ENCODE peak calls at places on chromosomes 16 and 17, in seven cellular contexts. H, L, X, O, U, Z and P are unnamed samples. For H3K4me1, the result is how much of the 10 kb centered on the place peaks cover.

GRCh38 chr16:11004351-11004750 is 60.0 kb downstream of the CLEC16A start:
- DNase-seq in L (no peak), U (no peak), O (no peak), H (peak), X (no peak), Z (no peak), P (no peak)

GRCh38 chr17:16406742-16407674 is 8.4 kb upstream of the TRPV2 start:
- DNase-seq in H (no peak), X (peak), Z (peak), O (peak), U (peak), L (peak), P (peak)

GRCh38 chr17:48055531-48056245 is 7.5 kb downstream of the NFE2L1 start:
- DNase-seq in U (peak), Z (no peak), L (peak), O (no peak), X (peak), H (peak), P (peak)

GRCh38 chr16:62363451-62363850 is 327.2 kb upstream of the CDH8 start:
- DNase-seq in Z (no peak), U (peak), L (peak), H (no peak), O (no peak), X (peak), P (peak)

GRCh38 chr16:8753411-8754054 is 43.9 kb downstream of the TMEM186 start:
- DNase-seq in H (no peak), U (no peak), O (no peak), Z (no peak), L (no peak), X (no peak), P (no peak)

GRCh38 chr17:31815212-31815611 is 43.8 kb downstream of the COPRS start:
- DNase-seq in O (no peak), X (no peak), L (no peak), U (no peak), H (no peak), Z (peak), P (no peak)

GRCh38 chr17:45824475-45824874 is 20.2 kb upstream of the SPPL2C start:
- DNase-seq in L (peak), H (no peak), Z (no peak), U (no peak), O (no peak), X (peak), P (no peak)

GRCh38 chr17:62740066-62740465 is 68.0 kb downstream of the MARCHF10 start:
- DNase-seq in Z (peak), H (peak), O (no peak), X (peak), L (peak), U (no peak), P (peak)

DNA sequence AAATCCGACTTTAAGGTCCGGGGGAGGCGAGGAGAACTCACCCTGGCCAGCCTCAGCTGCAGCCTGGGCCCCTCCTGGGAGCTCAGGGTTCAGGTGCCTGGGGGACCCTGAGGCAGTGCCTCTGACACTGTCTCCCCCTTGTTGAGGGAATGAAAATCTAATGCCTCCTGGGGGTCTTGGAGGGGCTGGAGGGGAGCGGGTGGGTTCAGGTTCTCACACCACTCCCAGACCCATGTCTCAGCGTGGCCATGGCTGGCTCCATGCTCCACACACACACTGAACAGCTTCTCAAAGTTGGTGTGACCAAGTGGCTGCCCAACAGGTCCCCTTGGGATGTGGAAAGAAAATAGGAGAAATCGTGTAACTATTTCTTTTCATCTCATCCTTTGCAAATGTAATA is 903 bp upstream of the PRCD start:
- DNase-seq in Z (no peak), X (no peak), U (no peak), H (no peak), O (no peak), L (no peak), P (no peak)
- H3K4me1 ChIP-seq in Z (under half), X (under half), U (under half), H (under half), O (under half), L (under half), P (under half)

GRCh38 chr17:12955521-12955920 is 62.3 kb downstream of the ELAC2 start:
- DNase-seq in X (no peak), H (no peak), Z (no peak), L (no peak), U (no peak), O (no peak), P (no peak)
- H3K23ac ChIP-seq in X (no peak), H (no peak), Z (no peak), L (no peak), U (no peak), O (no peak), P (no peak)

DNA sequence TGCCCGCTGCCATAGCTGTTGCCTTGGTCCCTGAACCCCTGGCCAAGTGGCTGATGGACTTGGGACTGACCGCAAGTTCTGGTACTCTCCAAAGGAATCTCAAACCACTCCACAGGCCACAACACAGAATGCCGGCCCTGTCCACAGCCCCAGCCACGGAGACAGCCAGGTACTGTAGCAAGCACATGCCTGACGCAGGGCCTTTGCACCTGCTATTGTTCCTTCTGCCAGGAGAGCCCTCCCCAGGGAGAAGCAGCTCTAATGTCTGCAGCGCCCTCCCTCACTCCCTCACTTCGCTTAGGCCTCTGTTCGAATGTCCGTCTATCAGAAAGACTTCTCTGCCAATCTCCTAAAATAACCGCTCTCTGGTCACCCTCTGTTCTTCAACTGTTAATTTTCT is 15.4 kb downstream of the RTN4RL1 start:
- DNase-seq in U (no peak), X (no peak), O (no peak), Z (no peak), L (no peak), H (no peak), P (no peak)
- H3K4me1 ChIP-seq in U (under half), X (under half), O (under half), Z (under half), L (under half), H (under half), P (under half)

DNA sequence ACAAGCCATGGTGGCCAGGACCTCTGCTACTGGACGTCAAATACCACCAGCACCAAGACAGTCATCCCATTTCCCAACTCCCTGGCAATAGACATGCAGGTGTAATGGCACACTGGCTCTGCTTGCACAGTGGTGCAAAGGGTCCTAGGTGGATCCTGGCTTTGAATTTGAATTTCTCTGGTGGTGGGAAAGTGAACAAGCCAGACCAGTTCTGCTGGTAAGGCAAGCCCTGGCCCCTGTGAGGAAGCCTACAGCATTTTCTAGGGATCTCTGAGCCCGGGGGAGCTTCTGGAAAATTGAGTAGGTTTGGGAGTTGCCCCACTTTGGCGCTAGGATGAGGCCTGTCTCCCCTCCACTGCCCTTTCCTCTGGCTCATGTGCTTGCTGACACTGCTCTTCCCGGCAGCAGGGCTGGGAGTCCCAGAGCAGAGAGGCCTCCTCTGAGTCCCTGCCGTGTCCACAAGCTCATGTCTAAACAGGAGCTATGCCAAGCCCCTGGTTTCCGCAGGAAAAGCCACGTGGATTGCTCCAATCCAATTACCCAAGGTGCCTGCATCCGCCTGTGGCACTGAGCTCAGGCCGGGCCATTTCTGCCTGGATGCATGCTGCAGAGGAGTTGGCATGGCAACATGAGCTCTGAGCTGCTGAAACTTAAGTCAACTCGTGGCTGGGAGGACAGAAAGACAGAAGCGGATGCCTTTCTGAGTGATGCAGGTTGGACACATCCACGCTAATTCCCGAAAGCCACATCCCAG is 67.0 kb downstream of the PRMT7 start:
- DNase-seq in O (no peak), X (no peak), L (no peak), U (no peak), H (no peak), Z (peak), P (no peak)
- H3K23ac ChIP-seq in O (peak), X (no peak), L (no peak), U (no peak), H (no peak), Z (no peak), P (no peak)

GRCh38 chr16:51035110-51035498 is 116.0 kb downstream of the SALL1 start:
- DNase-seq in U (no peak), O (no peak), X (no peak), H (no peak), L (peak), Z (no peak), P (peak)

GRCh38 chr16:51035711-51036110 is 115.4 kb downstream of the SALL1 start:
- DNase-seq in Z (no peak), H (no peak), L (no peak), U (no peak), X (no peak), O (no peak), P (no peak)

GRCh38 chr16:51025588-51026290 is 125.3 kb downstream of the SALL1 start:
- DNase-seq in Z (no peak), O (no peak), U (no peak), L (no peak), X (no peak), H (no peak), P (no peak)

GRCh38 chr16:51034481-51035109 is 116.5 kb downstream of the SALL1 start:
- DNase-seq in L (no peak), Z (no peak), X (no peak), O (no peak), U (no peak), H (no peak), P (no peak)

DNA sequence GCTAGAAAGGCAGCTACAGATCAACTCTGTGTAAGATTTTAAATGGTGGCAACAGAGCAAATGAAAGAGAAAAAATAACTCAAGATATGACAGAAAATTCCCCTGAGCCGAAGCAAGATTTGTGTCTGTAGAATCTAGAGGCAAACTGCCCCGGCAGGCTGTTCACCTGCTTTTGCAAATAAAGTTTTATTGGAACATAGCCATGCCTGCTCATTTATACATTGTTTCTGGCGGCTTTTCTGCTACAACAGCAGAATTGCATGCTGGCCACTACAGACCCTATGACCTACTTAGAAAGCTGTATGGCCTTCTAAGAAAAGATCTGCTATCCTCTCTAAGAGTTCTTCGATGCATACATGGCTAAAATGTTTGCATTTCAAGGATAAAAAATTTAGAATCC is 119.5 kb downstream of the SALL1 start:
- DNase-seq in U (no peak), Z (no peak), O (no peak), H (no peak), X (no peak), L (no peak), P (no peak)
- H3K4me1 ChIP-seq in U (under half), Z (under half), O (under half), H (under half), X (under half), L (under half), P (under half)

DNA sequence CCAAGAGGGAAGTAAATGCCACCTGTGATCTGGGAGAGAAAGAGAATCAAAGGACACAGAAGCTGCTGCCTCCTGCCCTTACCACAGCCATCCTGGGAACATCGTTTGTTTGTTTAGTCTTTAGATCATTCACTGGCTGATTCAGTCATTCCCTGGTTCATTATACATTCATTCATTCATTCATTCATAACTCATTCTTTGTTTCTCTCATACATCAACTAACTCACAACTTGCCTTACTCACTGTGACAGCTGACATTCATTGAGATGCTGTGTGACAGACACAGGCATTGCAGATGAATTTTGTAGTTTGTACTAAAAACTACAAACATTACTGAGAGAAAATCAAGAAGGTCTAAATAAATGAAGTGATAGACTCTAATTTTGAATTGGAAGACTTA is 291.0 kb upstream of the TNRC6C start:
- DNase-seq in L (no peak), O (no peak), U (no peak), X (no peak), H (no peak), Z (no peak), P (no peak)
- H3K23ac ChIP-seq in L (no peak), O (no peak), U (no peak), X (no peak), H (no peak), Z (no peak), P (no peak)